ENCODE peak calls at places on chromosomes 1 and 21, in eight cellular contexts. One of them, this sample, is unnamed.

GRCh38 chr1:221740941-221741363 is 937 bp downstream of the DUSP10 start:
- DNase-seq in sigmoid colon: peak
- DNase-seq in Panc1: no peak
- DNase-seq in psoas muscle: peak
- DNase-seq in cardiac fibroblast: no peak
- DNase-seq in kidney epithelial cell: no peak
- DNase-seq in AG04450: no peak
- DNase-seq in SK-N-SH: peak
- DNase-seq in this sample: peak

GRCh38 chr1:243950166-243950565 is 100.1 kb upstream of the AKT3 start:
- DNase-seq in sigmoid colon: no peak
- DNase-seq in Panc1: no peak
- DNase-seq in psoas muscle: peak
- DNase-seq in cardiac fibroblast: peak
- DNase-seq in kidney epithelial cell: peak
- DNase-seq in AG04450: peak
- DNase-seq in SK-N-SH: no peak
- DNase-seq in this sample: peak

GRCh38 chr1:203692565-203693470 is 66.2 kb downstream of the ATP2B4 start:
- DNase-seq in sigmoid colon: peak
- DNase-seq in Panc1: no peak
- DNase-seq in psoas muscle: peak
- DNase-seq in cardiac fibroblast: peak
- DNase-seq in kidney epithelial cell: peak
- DNase-seq in AG04450: peak
- DNase-seq in SK-N-SH: no peak
- DNase-seq in this sample: peak

GRCh38 chr1:15681346-15682290 is 2.5 kb upstream of the PLEKHM2 start:
- DNase-seq in sigmoid colon: no peak
- DNase-seq in Panc1: no peak
- DNase-seq in psoas muscle: peak
- DNase-seq in cardiac fibroblast: no peak
- DNase-seq in kidney epithelial cell: no peak
- DNase-seq in AG04450: no peak
- DNase-seq in SK-N-SH: no peak
- DNase-seq in this sample: no peak

GRCh38 chr1:95984975-95985374 is 736.6 kb upstream of the PTBP2 start:
- DNase-seq in sigmoid colon: no peak
- DNase-seq in Panc1: no peak
- DNase-seq in psoas muscle: no peak
- DNase-seq in cardiac fibroblast: no peak
- DNase-seq in kidney epithelial cell: no peak
- DNase-seq in AG04450: no peak
- DNase-seq in SK-N-SH: peak
- DNase-seq in this sample: no peak

GRCh38 chr1:71083271-71083670 is 2.4 kb upstream of the ZRANB2 start:
- DNase-seq in sigmoid colon: no peak
- DNase-seq in Panc1: no peak
- DNase-seq in psoas muscle: no peak
- DNase-seq in cardiac fibroblast: peak
- DNase-seq in kidney epithelial cell: no peak
- DNase-seq in AG04450: no peak
- DNase-seq in SK-N-SH: no peak
- DNase-seq in this sample: peak

GRCh38 chr1:115748396-115749130 is 20.0 kb downstream of the CASQ2 start:
- DNase-seq in sigmoid colon: no peak
- DNase-seq in Panc1: no peak
- DNase-seq in psoas muscle: no peak
- DNase-seq in cardiac fibroblast: peak
- DNase-seq in kidney epithelial cell: peak
- DNase-seq in AG04450: no peak
- DNase-seq in SK-N-SH: no peak
- DNase-seq in this sample: peak

GRCh38 chr1:3904006-3904842 is 4.2 kb upstream of the C1orf174 start:
- DNase-seq in sigmoid colon: no peak
- DNase-seq in Panc1: no peak
- DNase-seq in psoas muscle: no peak
- DNase-seq in cardiac fibroblast: no peak
- DNase-seq in kidney epithelial cell: no peak
- DNase-seq in AG04450: no peak
- DNase-seq in SK-N-SH: no peak
- DNase-seq in this sample: no peak

GRCh38 chr1:46219551-46220520 is 16.7 kb downstream of the LURAP1 start:
- DNase-seq in sigmoid colon: no peak
- DNase-seq in Panc1: no peak
- DNase-seq in psoas muscle: no peak
- DNase-seq in cardiac fibroblast: no peak
- DNase-seq in kidney epithelial cell: no peak
- DNase-seq in AG04450: no peak
- DNase-seq in SK-N-SH: no peak
- DNase-seq in this sample: no peak

GRCh38 chr1:117286562-117286961 is 75.8 kb upstream of the VTCN1 start:
- DNase-seq in sigmoid colon: no peak
- DNase-seq in Panc1: no peak
- DNase-seq in psoas muscle: no peak
- DNase-seq in cardiac fibroblast: no peak
- DNase-seq in kidney epithelial cell: no peak
- DNase-seq in AG04450: no peak
- DNase-seq in SK-N-SH: no peak
- DNase-seq in this sample: no peak

GRCh38 chr1:109161836-109162606 is 48.1 kb downstream of the ELAPOR1 start:
- DNase-seq in sigmoid colon: peak
- DNase-seq in Panc1: no peak
- DNase-seq in psoas muscle: peak
- DNase-seq in cardiac fibroblast: peak
- DNase-seq in kidney epithelial cell: peak
- DNase-seq in AG04450: no peak
- DNase-seq in SK-N-SH: no peak
- DNase-seq in this sample: peak

GRCh38 chr1:111803951-111804350 is 48.2 kb downstream of the DDX20 start:
- DNase-seq in sigmoid colon: no peak
- DNase-seq in Panc1: no peak
- DNase-seq in psoas muscle: no peak
- DNase-seq in cardiac fibroblast: no peak
- DNase-seq in kidney epithelial cell: no peak
- DNase-seq in AG04450: no peak
- DNase-seq in SK-N-SH: no peak
- DNase-seq in this sample: no peak

GRCh38 chr1:171389176-171389575 is 75.2 kb downstream of the FMO4 start:
- DNase-seq in sigmoid colon: no peak
- DNase-seq in Panc1: no peak
- DNase-seq in psoas muscle: no peak
- DNase-seq in cardiac fibroblast: no peak
- DNase-seq in kidney epithelial cell: no peak
- DNase-seq in AG04450: no peak
- DNase-seq in SK-N-SH: no peak
- DNase-seq in this sample: no peak

GRCh38 chr1:112722601-112723510 is 7.7 kb upstream of the PPM1J start:
- DNase-seq in sigmoid colon: no peak
- DNase-seq in Panc1: no peak
- DNase-seq in psoas muscle: no peak
- DNase-seq in cardiac fibroblast: peak
- DNase-seq in kidney epithelial cell: no peak
- DNase-seq in AG04450: no peak
- DNase-seq in SK-N-SH: no peak
- DNase-seq in this sample: no peak

GRCh38 chr21:42369821-42370220 is 3.5 kb upstream of the TFF1 start:
- DNase-seq in sigmoid colon: no peak
- DNase-seq in Panc1: no peak
- DNase-seq in psoas muscle: no peak
- DNase-seq in cardiac fibroblast: no peak
- DNase-seq in kidney epithelial cell: no peak
- DNase-seq in AG04450: no peak
- DNase-seq in SK-N-SH: no peak
- DNase-seq in this sample: no peak

GRCh38 chr1:38846210-38846609 is 13.4 kb downstream of the RRAGC start:
- DNase-seq in sigmoid colon: no peak
- DNase-seq in Panc1: no peak
- DNase-seq in psoas muscle: no peak
- DNase-seq in cardiac fibroblast: no peak
- DNase-seq in kidney epithelial cell: no peak
- DNase-seq in AG04450: no peak
- DNase-seq in SK-N-SH: no peak
- DNase-seq in this sample: no peak

GRCh38 chr1:27634166-27634981 is 611 bp downstream of the FGR start:
- DNase-seq in sigmoid colon: no peak
- DNase-seq in Panc1: no peak
- DNase-seq in psoas muscle: peak
- DNase-seq in cardiac fibroblast: peak
- DNase-seq in kidney epithelial cell: no peak
- DNase-seq in AG04450: no peak
- DNase-seq in SK-N-SH: peak
- DNase-seq in this sample: no peak

GRCh38 chr1:175839678-175840669 is 96.6 kb upstream of the TNR start:
- DNase-seq in sigmoid colon: no peak
- DNase-seq in Panc1: no peak
- DNase-seq in psoas muscle: no peak
- DNase-seq in cardiac fibroblast: no peak
- DNase-seq in kidney epithelial cell: no peak
- DNase-seq in AG04450: no peak
- DNase-seq in SK-N-SH: peak
- DNase-seq in this sample: no peak

GRCh38 chr1:5506634-5507033 is 485.6 kb downstream of the NPHP4 start:
- DNase-seq in sigmoid colon: no peak
- DNase-seq in Panc1: no peak
- DNase-seq in psoas muscle: no peak
- DNase-seq in cardiac fibroblast: no peak
- DNase-seq in kidney epithelial cell: no peak
- DNase-seq in AG04450: no peak
- DNase-seq in SK-N-SH: no peak
- DNase-seq in this sample: no peak

GRCh38 chr1:160664573-160665051 is 17.8 kb upstream of the SLAMF1 start:
- DNase-seq in sigmoid colon: no peak
- DNase-seq in Panc1: no peak
- DNase-seq in psoas muscle: no peak
- DNase-seq in cardiac fibroblast: no peak
- DNase-seq in kidney epithelial cell: no peak
- DNase-seq in AG04450: no peak
- DNase-seq in SK-N-SH: no peak
- DNase-seq in this sample: no peak

GRCh38 chr1:163083690-163084089 is 14.5 kb downstream of the RGS4 start:
- DNase-seq in sigmoid colon: no peak
- DNase-seq in Panc1: no peak
- DNase-seq in psoas muscle: no peak
- DNase-seq in cardiac fibroblast: no peak
- DNase-seq in kidney epithelial cell: peak
- DNase-seq in AG04450: no peak
- DNase-seq in SK-N-SH: no peak
- DNase-seq in this sample: peak

GRCh38 chr1:22803833-22804232 is 93.2 kb downstream of the EPHB2 start:
- DNase-seq in sigmoid colon: no peak
- DNase-seq in Panc1: no peak
- DNase-seq in psoas muscle: no peak
- DNase-seq in cardiac fibroblast: no peak
- DNase-seq in kidney epithelial cell: no peak
- DNase-seq in AG04450: no peak
- DNase-seq in SK-N-SH: no peak
- DNase-seq in this sample: no peak

GRCh38 chr1:184113251-184113650 is 61.7 kb downstream of the TSEN15 start:
- DNase-seq in sigmoid colon: no peak
- DNase-seq in Panc1: no peak
- DNase-seq in psoas muscle: no peak
- DNase-seq in cardiac fibroblast: no peak
- DNase-seq in kidney epithelial cell: no peak
- DNase-seq in AG04450: no peak
- DNase-seq in SK-N-SH: no peak
- DNase-seq in this sample: no peak

DNA sequence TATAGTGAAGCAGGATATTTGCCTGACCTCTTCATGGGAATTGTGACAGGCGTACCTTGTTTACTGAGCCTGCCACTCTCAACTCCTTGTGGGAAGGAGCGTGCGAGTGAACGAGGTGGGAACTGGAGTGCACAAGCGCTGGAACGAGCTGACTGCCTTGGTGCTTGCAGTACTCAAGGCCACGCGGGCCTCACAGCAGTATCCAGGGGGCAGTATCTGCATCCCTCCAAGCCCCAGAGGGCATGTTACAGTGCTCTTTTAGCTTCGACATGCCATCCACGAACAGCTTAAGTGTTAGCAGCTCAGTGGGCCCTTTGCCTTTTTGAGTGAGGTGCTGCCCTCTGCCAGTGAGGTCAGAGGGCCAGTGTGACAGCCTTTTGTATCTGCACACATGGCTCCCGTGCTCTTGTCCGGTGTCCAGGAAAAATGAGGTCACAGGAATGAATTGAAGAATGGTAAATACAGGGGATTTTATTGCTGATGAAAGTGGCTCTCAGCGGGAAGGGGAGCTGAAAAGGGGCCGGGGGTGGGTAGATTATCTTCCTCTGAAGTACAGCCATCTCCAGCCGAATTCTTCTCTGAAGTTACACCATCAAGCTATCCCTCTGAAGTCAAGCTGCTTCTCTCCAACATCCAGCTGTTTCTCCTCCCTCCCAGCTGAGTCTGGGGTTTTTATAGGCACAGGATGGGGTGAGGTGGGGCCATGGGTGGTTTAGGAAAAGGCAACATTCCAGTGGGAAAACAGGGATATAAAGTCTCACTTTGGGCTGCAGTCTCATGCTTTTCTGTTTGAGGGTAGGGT is 69.3 kb downstream of the EPB41 start:
- DNase-seq in sigmoid colon: peak
- DNase-seq in Panc1: no peak
- DNase-seq in psoas muscle: peak
- DNase-seq in cardiac fibroblast: no peak
- DNase-seq in kidney epithelial cell: no peak
- DNase-seq in AG04450: no peak
- DNase-seq in SK-N-SH: no peak
- DNase-seq in this sample: no peak
- TF ChIP-seq CTCF in sigmoid colon: no peak
- TF ChIP-seq CTCF in Panc1: no peak
- TF ChIP-seq CTCF in psoas muscle: peak
- TF ChIP-seq CTCF in cardiac fibroblast: no peak
- TF ChIP-seq CTCF in kidney epithelial cell: no peak
- TF ChIP-seq CTCF in AG04450: no peak
- TF ChIP-seq CTCF in SK-N-SH: no peak
- TF ChIP-seq CTCF in this sample: no peak

GRCh38 chr1:74652711-74653131 is 20.9 kb downstream of the ERICH3 start:
- DNase-seq in sigmoid colon: no peak
- DNase-seq in Panc1: no peak
- DNase-seq in psoas muscle: no peak
- DNase-seq in cardiac fibroblast: peak
- DNase-seq in kidney epithelial cell: peak
- DNase-seq in AG04450: peak
- DNase-seq in SK-N-SH: no peak
- DNase-seq in this sample: peak
- H3K4me3 ChIP-seq in sigmoid colon: no peak
- H3K4me3 ChIP-seq in Panc1: no peak
- H3K4me3 ChIP-seq in psoas muscle: no peak
- H3K4me3 ChIP-seq in cardiac fibroblast: no peak
- H3K4me3 ChIP-seq in kidney epithelial cell: no peak
- H3K4me3 ChIP-seq in AG04450: no peak
- H3K4me3 ChIP-seq in SK-N-SH: no peak
- H3K4me3 ChIP-seq in this sample: no peak

GRCh38 chr1:93980320-93980744 is 71.1 kb upstream of the GCLM start:
- DNase-seq in sigmoid colon: no peak
- DNase-seq in Panc1: no peak
- DNase-seq in psoas muscle: no peak
- DNase-seq in cardiac fibroblast: no peak
- DNase-seq in kidney epithelial cell: no peak
- DNase-seq in AG04450: no peak
- DNase-seq in SK-N-SH: peak
- DNase-seq in this sample: no peak
- TF ChIP-seq CTCF in sigmoid colon: no peak
- TF ChIP-seq CTCF in Panc1: peak
- TF ChIP-seq CTCF in psoas muscle: no peak
- TF ChIP-seq CTCF in cardiac fibroblast: peak
- TF ChIP-seq CTCF in kidney epithelial cell: peak
- TF ChIP-seq CTCF in AG04450: peak
- TF ChIP-seq CTCF in SK-N-SH: peak
- TF ChIP-seq CTCF in this sample: peak

GRCh38 chr1:181482521-181483083 is 715 bp upstream of the CACNA1E start:
- DNase-seq in sigmoid colon: no peak
- DNase-seq in Panc1: no peak
- DNase-seq in psoas muscle: peak
- DNase-seq in cardiac fibroblast: no peak
- DNase-seq in kidney epithelial cell: no peak
- DNase-seq in AG04450: no peak
- DNase-seq in SK-N-SH: peak
- DNase-seq in this sample: no peak
- H3K4me3 ChIP-seq in sigmoid colon: peak
- H3K4me3 ChIP-seq in Panc1: peak
- H3K4me3 ChIP-seq in psoas muscle: peak
- H3K4me3 ChIP-seq in cardiac fibroblast: no peak
- H3K4me3 ChIP-seq in kidney epithelial cell: no peak
- H3K4me3 ChIP-seq in AG04450: no peak
- H3K4me3 ChIP-seq in SK-N-SH: peak
- H3K4me3 ChIP-seq in this sample: no peak

This sample was measured in astrocyte of the spinal cord.